ENCODE peak calls at places on chromosomes 1 and 21, in five cellular contexts. M, H, N, K and L are unnamed samples. For H3K4me1, the result is how much of the 10 kb centered on the place peaks cover.

GRCh38 chr21:43978060-43978459 is 34.0 kb upstream of the TRAPPC10 start:
- DNase-seq in H (no peak), N (no peak), K (no peak), M (no peak), L (no peak)

GRCh38 chr1:24705260-24706073 is 39.8 kb upstream of the CLIC4 start:
- DNase-seq in K (peak), H (peak), M (peak), N (peak), L (peak)

GRCh38 chr1:24749257-24749656 is 4.0 kb downstream of the CLIC4 start:
- DNase-seq in H (no peak), K (no peak), N (no peak), M (no peak), L (no peak)

GRCh38 chr1:25675729-25676476 is 59.3 kb downstream of the MAN1C1 start:
- DNase-seq in M (no peak), H (no peak), K (no peak), N (peak), L (peak)

GRCh38 chr1:159247266-159247665 is 42.6 kb downstream of the ACKR1 start:
- DNase-seq in H (no peak), M (no peak), N (no peak), K (no peak), L (no peak)

GRCh38 chr1:9145021-9145668 is 16.2 kb upstream of the GPR157 start:
- DNase-seq in K (no peak), H (no peak), N (no peak), M (peak), L (peak)

GRCh38 chr1:18262726-18263125 is 155.1 kb downstream of the IGSF21 start:
- DNase-seq in H (no peak), N (no peak), M (no peak), K (no peak), L (no peak)

GRCh38 chr1:198373376-198373775 is 167.1 kb downstream of the ATP6V1G3 start:
- DNase-seq in K (no peak), N (no peak), H (no peak), M (no peak), L (no peak)

GRCh38 chr1:172149377-172149776 is 271.1 kb upstream of the C1orf105 start:
- DNase-seq in N (no peak), H (no peak), K (no peak), M (no peak), L (no peak)

GRCh38 chr21:45115141-45115540 is 40.8 kb downstream of the ADARB1 start:
- DNase-seq in H (no peak), N (no peak), M (no peak), K (no peak), L (no peak)

GRCh38 chr1:187621961-187622360 is 793.2 kb downstream of the PLA2G4A start:
- DNase-seq in H (no peak), N (peak), M (no peak), K (no peak), L (no peak)

GRCh38 chr1:69673301-69673700 is 105.6 kb downstream of the LRRC7 start:
- DNase-seq in M (no peak), H (no peak), N (no peak), K (no peak), L (no peak)

GRCh38 chr1:178388398-178389161 is 108.2 kb downstream of the CLEC20A start:
- DNase-seq in M (no peak), H (no peak), N (no peak), K (no peak), L (no peak)

GRCh38 chr1:208209286-208209685 is 34.9 kb downstream of the PLXNA2 start:
- DNase-seq in M (no peak), K (no peak), H (no peak), N (no peak), L (no peak)

GRCh38 chr21:31777857-31778256 is 45.9 kb upstream of the SCAF4 start:
- DNase-seq in M (no peak), H (no peak), N (no peak), K (no peak), L (no peak)

GRCh38 chr1:70290248-70290647 is 64.3 kb downstream of the ANKRD13C start:
- DNase-seq in K (no peak), H (no peak), M (no peak), N (no peak), L (no peak)

GRCh38 chr21:39452965-39453332 is 1.2 kb downstream of the SH3BGR start:
- DNase-seq in N (no peak), H (no peak), K (no peak), M (no peak), L (no peak)

GRCh38 chr21:39454949-39455668 is 3.3 kb downstream of the SH3BGR start:
- DNase-seq in M (no peak), N (no peak), H (no peak), K (no peak), L (no peak)

GRCh38 chr21:39453571-39454179 is 1.9 kb downstream of the SH3BGR start:
- DNase-seq in N (no peak), M (no peak), K (no peak), H (no peak), L (no peak)

GRCh38 chr21:39451332-39452206 is at the start of gene SH3BGR:
- DNase-seq in N (no peak), H (peak), M (no peak), K (no peak), L (no peak)

GRCh38 chr21:39452207-39452964 is 616 bp downstream of the SH3BGR start:
- DNase-seq in N (no peak), H (no peak), M (no peak), K (no peak), L (no peak)
- TF ChIP-seq EP300 in N (no peak), H (no peak), M (no peak), K (no peak), L (no peak)

GRCh38 chr1:214445846-214446614 is 105.4 kb downstream of the PTPN14 start:
- DNase-seq in N (no peak), K (no peak), H (no peak), M (no peak), L (no peak)

GRCh38 chr1:214447557-214447871 is 103.9 kb downstream of the PTPN14 start:
- DNase-seq in K (no peak), H (no peak), N (no peak), M (no peak), L (no peak)

GRCh38 chr1:214446772-214447556 is 104.4 kb downstream of the PTPN14 start:
- DNase-seq in N (no peak), M (no peak), K (no peak), H (no peak), L (peak)

GRCh38 chr1:214444159-214444939 is 107.1 kb downstream of the PTPN14 start:
- DNase-seq in H (no peak), M (no peak), K (no peak), N (no peak), L (no peak)

DNA sequence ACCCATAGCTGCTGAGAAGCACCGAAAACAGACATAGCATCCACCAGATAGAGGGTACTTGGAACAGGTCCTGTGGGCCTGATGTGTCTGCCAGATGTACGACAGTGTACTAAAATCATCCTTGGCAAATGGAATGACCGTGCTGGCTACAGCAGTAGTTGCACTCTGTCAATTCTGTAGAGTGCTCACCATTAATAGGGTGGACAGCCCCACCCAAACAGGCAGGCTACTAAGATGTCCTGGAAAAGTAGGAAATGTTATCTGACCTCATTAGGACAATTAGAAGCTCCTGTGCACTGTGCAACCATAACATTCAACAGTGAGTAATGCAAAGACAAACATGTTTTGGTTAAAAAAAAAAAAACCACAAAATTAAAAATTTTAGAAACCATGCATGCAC is 106.2 kb downstream of the PTPN14 start:
- DNase-seq in N (no peak), H (no peak), K (no peak), M (no peak), L (no peak)
- H3K4me1 ChIP-seq in N (under half), H (under half), K (half or more), M (under half), L (under half)

GRCh38 chr1:42944207-42944928 is 14.3 kb downstream of the SLC2A1 start:
- DNase-seq in K (no peak), H (peak), N (no peak), M (no peak), L (peak)
- TF ChIP-seq POLR2A in K (no peak), H (no peak), N (no peak), M (no peak), L (no peak)

GRCh38 chr21:20186186-20186585 is 812.0 kb upstream of the NCAM2 start:
- DNase-seq in M (no peak), K (no peak), N (no peak), H (no peak), L (no peak)
- TF ChIP-seq EP300 in M (no peak), K (no peak), N (no peak), H (no peak), L (no peak)

GRCh38 chr1:27574001-27574781 is 29.8 kb downstream of the AHDC1 start:
- DNase-seq in H (no peak), N (no peak), K (no peak), M (no peak), L (no peak)
- H3K4me1 ChIP-seq in H (half or more), N (under half), K (half or more), M (half or more), L (half or more)

DNA sequence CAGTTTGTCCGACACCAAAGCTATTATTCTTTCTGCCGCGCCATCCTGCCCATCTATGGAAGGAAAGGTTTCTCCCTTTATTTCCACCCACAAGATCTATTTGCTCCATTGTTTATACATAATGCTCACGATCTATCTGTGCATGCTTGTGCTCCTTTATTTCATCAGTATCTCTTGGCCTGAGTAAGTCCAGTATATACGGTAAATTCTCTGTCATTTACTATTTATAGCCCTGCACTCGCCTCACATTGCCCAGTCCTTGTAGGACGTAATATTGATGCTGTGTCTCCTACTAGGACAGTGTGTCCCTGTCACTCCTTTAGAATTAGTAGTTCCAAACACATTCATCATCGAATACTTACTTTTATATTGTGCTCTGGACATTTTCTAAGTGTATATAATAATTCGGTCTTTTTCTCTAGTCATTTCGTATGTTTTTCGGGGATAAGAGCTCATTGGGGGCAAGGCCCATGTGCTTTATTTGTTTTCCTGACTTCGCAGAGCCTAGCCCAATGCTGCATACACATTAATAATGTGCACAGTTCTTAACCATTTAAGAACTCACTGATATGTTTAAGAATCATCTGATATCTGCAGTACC is 3.1 kb upstream of the NID1 start:
- DNase-seq in H (no peak), M (peak), K (no peak), N (no peak), L (no peak)
- TF ChIP-seq POLR2A in H (no peak), M (no peak), K (no peak), N (no peak), L (no peak)

GRCh38 chr1:169741666-169742394 is 8.0 kb upstream of the SELE start:
- DNase-seq in M (no peak), K (no peak), H (peak), N (no peak), L (no peak)

GRCh38 chr1:169739980-169740379 is 6.1 kb upstream of the SELE start:
- DNase-seq in M (no peak), K (no peak), H (no peak), N (no peak), L (no peak)

GRCh38 chr1:169750041-169750440 is 16.2 kb upstream of the SELE start:
- DNase-seq in N (no peak), H (no peak), K (no peak), M (no peak), L (no peak)

GRCh38 chr1:169745015-169745861 is 11.4 kb upstream of the SELE start:
- DNase-seq in H (no peak), M (no peak), N (no peak), K (no peak), L (no peak)
- TF ChIP-seq EP300 in H (no peak), M (no peak), N (no peak), K (no peak), L (no peak)

DNA sequence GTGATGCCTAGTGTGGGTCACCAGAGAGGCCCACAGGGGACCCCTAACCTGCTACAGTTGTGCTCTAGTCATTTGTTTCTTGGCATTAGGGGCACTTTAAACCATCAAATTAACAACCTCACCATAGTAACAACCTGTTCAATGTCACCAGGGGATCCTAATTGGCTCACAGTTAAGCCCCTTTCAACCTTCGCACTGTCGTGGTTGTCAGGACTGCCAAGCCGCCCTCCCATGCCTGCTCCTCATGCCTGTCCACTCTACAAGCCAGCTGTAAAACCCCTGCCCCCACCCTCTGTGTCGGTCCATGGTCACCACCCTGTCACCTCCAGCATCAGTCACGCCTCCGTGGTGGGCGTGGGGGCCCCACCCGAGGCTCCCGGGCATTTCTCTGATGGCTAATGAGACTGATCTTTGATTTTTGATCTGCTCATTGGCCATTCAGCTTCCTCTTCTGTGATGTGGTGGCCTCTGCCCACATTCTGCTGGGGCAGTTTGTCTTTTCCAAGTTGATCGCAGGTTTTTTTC is 96.6 kb downstream of the WDR4 start:
- DNase-seq in M (no peak), H (no peak), K (no peak), N (no peak), L (no peak)
- H3K4me1 ChIP-seq in M (under half), H (under half), K (under half), N (under half), L (under half)

GRCh38 chr1:94716966-94717365 is 103.2 kb upstream of the SLC44A3 start:
- DNase-seq in H (no peak), K (no peak), N (no peak), M (no peak), L (no peak)
- TF ChIP-seq POLR2A in H (no peak), K (no peak), N (no peak), M (no peak), L (no peak)